ENCODE peak calls at places on chromosomes 5 and 9, in five cellular contexts. C is aorta; L is activated T-cell treated with anti-CD3 and anti-CD28 coated beads, Interleukin-2, amount 50 U/mL, for 4 hours; M is naive B cell; A is stimulated activated CD4-positive, alpha-beta T cell treated with anti-CD3 and anti-CD28 coated beads, Interleukin-4, amount 100 ng/mL, for 4 hours. P is an unnamed sample.

GRCh38 chr9:69175488-69175872 is 1.4 kb downstream of the TJP2 start:
- DNase-seq in C (no peak), A (no peak), L (no peak), M (no peak), P (no peak)

GRCh38 chr9:107447834-107448233 is 41.7 kb downstream of the KLF4 start:
- DNase-seq in C (no peak), L (no peak), A (no peak), M (no peak), P (no peak)

GRCh38 chr9:126470251-126470993 is 143.3 kb upstream of the LMX1B start:
- DNase-seq in C (no peak), L (no peak), A (no peak), M (no peak), P (no peak)

GRCh38 chr5:106489004-106489403 is 1181.7 kb downstream of the EFNA5 start:
- DNase-seq in M (no peak), A (no peak), C (no peak), L (no peak), P (no peak)

GRCh38 chr9:130288393-130288792 is 22.8 kb downstream of the HMCN2 start:
- DNase-seq in M (no peak), C (no peak), L (no peak), A (no peak), P (no peak)

GRCh38 chr9:69172895-69173294 is 1.2 kb upstream of the TJP2 start:
- DNase-seq in A (no peak), C (no peak), M (no peak), L (no peak), P (no peak)

GRCh38 chr5:93602261-93603149 is 19.5 kb downstream of the NR2F1 start:
- DNase-seq in C (no peak), A (no peak), L (no peak), M (no peak), P (no peak)

GRCh38 chr9:88658311-88658822 is 123.4 kb downstream of the NXNL2 start:
- DNase-seq in A (no peak), C (no peak), M (no peak), L (no peak), P (peak)

GRCh38 chr5:77777281-77777892 is 1.2 kb upstream of the TBCA start:
- DNase-seq in C (no peak), A (no peak), M (no peak), L (no peak), P (no peak)

GRCh38 chr9:125258832-125259534 is 2.6 kb upstream of the GAPVD1 start:
- DNase-seq in C (no peak), A (no peak), L (no peak), M (no peak), P (no peak)

GRCh38 chr9:124251605-124252366 is 6.0 kb upstream of the NEK6 start:
- DNase-seq in C (peak), A (no peak), L (no peak), M (no peak), P (no peak)

GRCh38 chr5:91111473-91112238 is 271.5 kb downstream of the ARRDC3 start:
- DNase-seq in M (no peak), A (no peak), C (no peak), L (no peak), P (no peak)

GRCh38 chr5:136192526-136193395 is at the start of gene SMIM32:
- DNase-seq in C (no peak), M (no peak), A (no peak), L (no peak), P (no peak)

GRCh38 chr5:149141957-149142851 is 911 bp downstream of the ABLIM3 start:
- DNase-seq in A (no peak), M (no peak), L (no peak), C (no peak), P (peak)

GRCh38 chr5:176529824-176530195 is 7.4 kb downstream of the RNF44 start:
- DNase-seq in M (peak), C (no peak), A (no peak), L (no peak), P (no peak)

GRCh38 chr5:8953911-8954310 is 592.0 kb downstream of the SEMA5A start:
- DNase-seq in M (no peak), L (no peak), A (no peak), C (no peak), P (no peak)

GRCh38 chr9:73151653-73152382 is at the start of gene ANXA1:
- DNase-seq in A (no peak), L (no peak), C (no peak), M (no peak), P (no peak)

GRCh38 chr5:120605325-120606079 is 141.4 kb downstream of the PRR16 start:
- DNase-seq in M (no peak), L (no peak), A (no peak), C (peak), P (no peak)

GRCh38 chr5:58462154-58462553 is 2.3 kb upstream of the PLK2 start:
- DNase-seq in A (no peak), M (no peak), C (no peak), L (no peak), P (no peak)

GRCh38 chr9:6565312-6565711 is 80.2 kb downstream of the GLDC start:
- DNase-seq in C (no peak), M (no peak), L (no peak), A (no peak), P (no peak)

GRCh38 chr5:95842955-95843544 is 20.5 kb upstream of the GLRX start:
- DNase-seq in A (peak), C (peak), M (peak), L (peak), P (peak)

GRCh38 chr5:58929726-58930125 is 346.9 kb downstream of the RAB3C start:
- DNase-seq in C (no peak), L (no peak), A (no peak), M (no peak), P (no peak)

GRCh38 chr9:124428751-124429529 is 13.7 kb upstream of the PSMB7 start:
- DNase-seq in C (no peak), L (no peak), A (no peak), M (no peak), P (no peak)

GRCh38 chr5:174514983-174515394 is 209.4 kb upstream of the MSX2 start:
- DNase-seq in L (no peak), A (no peak), M (no peak), C (peak), P (no peak)

GRCh38 chr9:133521122-133522072 is 3.4 kb downstream of the MYMK start:
- DNase-seq in C (no peak), L (no peak), M (no peak), A (no peak), P (peak)

GRCh38 chr5:91417219-91417618 is 34.1 kb upstream of the ARRDC3 start:
- DNase-seq in A (no peak), L (no peak), C (no peak), M (no peak), P (no peak)

GRCh38 chr5:88736494-88736893 is 146.5 kb downstream of the MEF2C start:
- DNase-seq in M (peak), C (no peak), L (no peak), A (no peak), P (no peak)

GRCh38 chr5:168295574-168296201 is 4.2 kb downstream of the WWC1 start:
- DNase-seq in L (no peak), A (no peak), M (no peak), C (no peak), P (no peak)

GRCh38 chr5:45532826-45533624 is 163.2 kb downstream of the HCN1 start:
- DNase-seq in M (no peak), A (no peak), L (no peak), C (no peak), P (no peak)

GRCh38 chr5:149611327-149611726 is 30.0 kb downstream of the ARHGEF37 start:
- DNase-seq in L (no peak), A (no peak), M (no peak), C (no peak), P (peak)

GRCh38 chr5:153632748-153633290 is 142.3 kb downstream of the GRIA1 start:
- DNase-seq in C (no peak), L (no peak), M (no peak), A (no peak), P (no peak)

GRCh38 chr9:98635374-98635773 is 73.4 kb downstream of the GABBR2 start:
- DNase-seq in M (no peak), A (no peak), L (no peak), C (no peak), P (no peak)

GRCh38 chr9:125747765-125748510 is 765 bp downstream of the PBX3 start:
- DNase-seq in C (peak), M (peak), A (peak), L (peak), P (peak)

GRCh38 chr9:111974092-111974681 is 77.6 kb downstream of the UGCG start:
- DNase-seq in C (no peak), L (no peak), A (no peak), M (no peak), P (no peak)

P was measured in Right ventricle myocardium superior.